ENCODE peak calls at places on chromosomes 12 and 14, in four cellular contexts. V is ovary, N is A549, C is HCT116. S is an unnamed sample.

GRCh38 chr14:79279645-79280399 is 931.5 kb downstream of the DIO2 start:
- DNase-seq in V (no peak), N (no peak), C (no peak), S (no peak)

GRCh38 chr12:49974231-49974675 is 1.5 kb downstream of the AQP6 start:
- DNase-seq in V (peak), N (peak), C (no peak), S (peak)

GRCh38 chr12:95237315-95237714 is 19.7 kb downstream of the VEZT start:
- DNase-seq in V (no peak), N (no peak), C (no peak), S (no peak)

GRCh38 chr14:96824283-96824682 is 27.1 kb downstream of the VRK1 start:
- DNase-seq in V (no peak), N (no peak), C (no peak), S (no peak)

GRCh38 chr12:58176296-58176869 is 235.0 kb downstream of the ATP23 start:
- DNase-seq in V (no peak), N (peak), C (peak), S (peak)

GRCh38 chr14:79074501-79074900 is 904.3 kb downstream of the NRXN3 start:
- DNase-seq in V (no peak), N (no peak), C (no peak), S (no peak)

GRCh38 chr12:98416845-98417244 is 98.5 kb upstream of the TMPO start:
- DNase-seq in V (no peak), N (peak), C (no peak), S (peak)

GRCh38 chr12:118189761-118190181 is 53.8 kb downstream of the PEBP1 start:
- DNase-seq in V (peak), N (no peak), C (no peak), S (no peak)

GRCh38 chr14:85852900-85853299 is 323.0 kb downstream of the FLRT2 start:
- DNase-seq in V (no peak), N (no peak), C (no peak), S (peak)

GRCh38 chr14:88352299-88353097 is 29.4 kb upstream of the KCNK10 start:
- DNase-seq in V (no peak), N (no peak), C (no peak), S (no peak)

GRCh38 chr12:56661560-56661959 is 15.8 kb upstream of the ATP5F1B start:
- DNase-seq in V (no peak), N (no peak), C (no peak), S (no peak)

GRCh38 chr12:115384391-115384790 is 700.4 kb upstream of the TBX3 start:
- DNase-seq in V (no peak), N (no peak), C (no peak), S (no peak)

GRCh38 chr14:36718216-36718615 is 56.6 kb downstream of the PAX9 start:
- DNase-seq in V (no peak), N (no peak), C (no peak), S (no peak)

GRCh38 chr14:68172664-68173063 is 353.1 kb downstream of the RAD51B start:
- DNase-seq in V (no peak), N (peak), C (peak), S (no peak)

GRCh38 chr12:31732926-31733548 is 4.2 kb upstream of the AMN1 start:
- DNase-seq in V (no peak), N (peak), C (peak), S (no peak)

GRCh38 chr12:8078400-8078799 is 3.7 kb upstream of the NECAP1 start:
- DNase-seq in V (peak), N (peak), C (peak), S (peak)

GRCh38 chr12:59388176-59388575 is 207.7 kb upstream of the SLC16A7 start:
- DNase-seq in V (no peak), N (no peak), C (no peak), S (no peak)

GRCh38 chr14:64495252-64495651 is 8.4 kb downstream of the ZBTB25 start:
- DNase-seq in V (no peak), N (no peak), C (no peak), S (no peak)

DNA sequence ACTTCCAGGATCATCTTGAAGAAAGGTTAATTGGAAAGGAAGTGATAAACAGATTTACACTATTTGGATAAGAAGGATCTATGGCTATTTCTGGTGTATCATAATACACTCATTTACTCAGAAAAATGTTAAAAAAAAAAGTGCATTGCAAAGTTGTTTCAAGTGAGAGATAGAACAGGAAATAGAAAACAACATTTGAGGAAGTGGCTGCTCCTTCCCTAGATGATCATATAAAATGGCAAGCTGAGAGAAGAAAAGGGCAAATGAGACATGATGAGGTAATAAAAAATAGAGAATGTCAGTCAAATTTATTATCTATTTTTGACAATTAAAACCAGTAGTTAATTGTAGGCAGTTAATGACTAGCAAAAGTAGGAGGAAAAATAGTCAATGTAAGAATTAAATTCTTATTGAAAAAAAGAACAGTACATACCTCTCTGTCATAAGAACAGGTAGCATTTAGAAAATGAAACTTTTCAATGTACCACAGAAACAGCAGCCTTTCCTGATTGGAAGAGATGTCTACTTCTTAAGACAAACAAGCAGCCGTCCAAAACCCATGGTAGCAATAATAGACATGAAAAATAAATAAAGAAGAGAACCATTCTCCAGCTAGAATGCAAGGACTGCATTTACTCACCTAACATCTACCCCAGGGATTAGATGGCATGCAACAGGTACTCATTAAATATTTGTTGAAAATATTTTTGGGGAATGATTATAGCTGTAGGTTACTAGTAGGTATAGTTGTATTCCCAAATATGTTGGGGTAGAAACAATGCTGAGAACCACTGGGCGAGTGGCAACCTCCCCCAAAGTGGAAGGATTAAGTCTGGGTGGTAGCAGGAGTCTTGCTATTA is 63.9 kb upstream of the GRIP1 start:
- DNase-seq in V (no peak), N (no peak), C (no peak), S (no peak)
- TF ChIP-seq POLR2A in V (no peak), N (no peak), C (no peak), S (no peak)

GRCh38 chr12:93892431-93893210 is 215.4 kb downstream of the CRADD start:
- DNase-seq in V (no peak), N (no peak), C (no peak), S (no peak)
- TF ChIP-seq POLR2A in V (no peak), N (no peak), C (no peak), S (no peak)

GRCh38 chr14:21510735-21511657 is at the start of gene METTL3:
- DNase-seq in V (peak), N (peak), C (peak), S (peak)
- TF ChIP-seq POLR2A in V (peak), N (peak), C (peak), S (peak)

GRCh38 chr14:56579345-56580316 is at the start of gene TMEM260:
- DNase-seq in V (peak), N (peak), C (peak), S (peak)
- TF ChIP-seq POLR2A in V (peak), N (peak), C (no peak), S (peak)

GRCh38 chr14:103110681-103111296 is 12.5 kb upstream of the TNFAIP2 start:
- DNase-seq in V (no peak), N (no peak), C (no peak), S (no peak)

GRCh38 chr14:103113303-103113702 is 10.0 kb upstream of the TNFAIP2 start:
- DNase-seq in V (no peak), N (no peak), C (no peak), S (no peak)

GRCh38 chr14:103111297-103111981 is 11.8 kb upstream of the TNFAIP2 start:
- DNase-seq in V (no peak), N (peak), C (no peak), S (no peak)

GRCh38 chr14:103113774-103114173 is 9.5 kb upstream of the TNFAIP2 start:
- DNase-seq in V (no peak), N (no peak), C (no peak), S (no peak)

DNA sequence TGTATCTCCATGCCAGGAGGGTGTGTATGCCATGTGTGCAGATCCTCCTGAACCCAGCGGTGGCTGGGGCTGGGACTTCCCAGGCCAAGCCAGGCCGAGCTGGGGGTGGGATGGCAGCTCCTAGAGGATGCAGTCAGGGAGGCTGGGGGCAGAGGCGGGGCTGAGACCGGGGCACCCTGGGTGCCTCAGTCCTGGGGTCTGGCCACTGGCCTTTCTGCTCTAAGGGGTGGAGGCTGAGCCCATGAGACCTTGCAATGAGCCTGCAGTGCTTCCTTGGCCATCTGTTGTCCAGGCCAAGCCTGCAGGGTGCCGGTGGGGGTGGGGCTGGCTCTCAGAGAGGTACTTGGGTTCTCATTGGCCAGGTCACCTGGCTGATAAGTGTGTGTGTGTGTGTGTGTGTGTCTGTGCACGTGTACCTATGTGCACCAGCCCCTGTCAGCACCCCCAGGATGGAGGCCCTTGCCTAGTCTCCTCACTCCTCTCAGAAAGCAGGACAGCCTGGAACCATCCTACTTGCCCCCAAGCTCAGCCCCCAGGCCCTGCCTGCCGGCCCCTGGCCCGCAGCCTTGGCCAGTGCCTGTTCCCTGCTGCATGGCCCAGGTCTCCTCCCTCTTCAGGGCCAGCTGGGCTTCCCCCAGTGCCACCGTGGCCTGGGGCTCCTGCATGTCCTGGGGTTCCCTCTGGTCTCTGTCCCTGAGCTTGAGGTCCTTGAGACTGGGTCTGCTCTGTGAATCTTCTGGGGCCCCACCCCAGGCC is 10.6 kb upstream of the TNFAIP2 start:
- DNase-seq in V (no peak), N (peak), C (no peak), S (no peak)
- TF ChIP-seq POLR2A in V (no peak), N (no peak), C (no peak), S (no peak)

GRCh38 chr12:14769837-14770494 is 33.3 kb downstream of the WBP11 start:
- DNase-seq in V (peak), N (peak), C (peak), S (peak)
- TF ChIP-seq POLR2A in V (peak), N (peak), C (peak), S (no peak)

GRCh38 chr12:121793836-121794531 is 496 bp upstream of the RHOF start:
- DNase-seq in V (peak), N (peak), C (peak), S (peak)

GRCh38 chr12:121792607-121793500 is 634 bp downstream of the RHOF start:
- DNase-seq in V (peak), N (no peak), C (no peak), S (peak)

GRCh38 chr12:121795029-121795977 is 1.8 kb upstream of the RHOF start:
- DNase-seq in V (peak), N (peak), C (peak), S (peak)

GRCh38 chr12:121793501-121793835 is at the start of gene RHOF:
- DNase-seq in V (peak), N (no peak), C (no peak), S (peak)

GRCh38 chr12:121794532-121795028 is 1.1 kb upstream of the RHOF start:
- DNase-seq in V (peak), N (no peak), C (no peak), S (no peak)
- TF ChIP-seq POLR2A in V (no peak), N (no peak), C (no peak), S (peak)

DNA sequence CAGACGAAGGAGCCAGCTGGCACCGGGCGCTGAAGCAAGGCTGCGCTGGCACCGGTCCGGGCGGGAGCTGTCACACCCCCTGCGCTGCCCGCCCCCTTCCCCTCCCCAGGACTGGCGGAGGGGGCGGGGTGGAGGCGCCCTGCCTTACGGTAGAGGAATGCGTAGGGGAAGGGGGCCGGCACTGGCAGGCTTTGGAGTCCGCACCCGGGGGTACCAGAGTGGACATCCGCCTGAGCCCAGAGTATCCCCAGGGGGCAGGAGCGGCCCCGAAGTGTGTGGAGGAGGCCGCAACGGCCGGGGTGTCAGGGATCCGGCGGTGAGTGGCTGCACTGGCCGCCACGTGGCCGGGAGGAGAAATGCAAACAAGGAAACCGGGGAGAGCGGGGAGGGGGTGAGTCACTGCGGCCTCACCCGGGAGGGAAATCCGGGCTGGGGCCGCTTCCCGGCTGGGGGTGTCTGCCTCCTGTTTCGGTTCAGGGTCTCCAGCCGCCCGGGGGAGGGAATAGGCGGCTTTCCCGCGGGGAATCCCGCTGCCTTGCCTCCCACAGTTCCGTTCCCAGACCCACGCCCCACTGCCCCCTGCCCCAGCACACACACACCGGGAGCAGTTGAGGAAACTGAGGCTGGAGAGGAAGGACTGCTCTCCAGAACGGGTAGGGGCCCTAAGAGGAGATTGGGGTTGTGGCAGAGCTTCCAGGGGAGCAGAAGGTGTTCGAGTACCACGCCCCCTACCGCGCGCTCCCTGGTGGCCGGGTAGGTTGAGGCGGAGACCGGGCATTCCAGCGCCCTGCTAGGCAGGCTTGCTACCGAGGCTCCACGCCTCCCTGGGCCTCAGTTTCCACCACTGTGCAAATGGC is at the start of gene RAPGEF3:
- DNase-seq in V (peak), N (peak), C (no peak), S (peak)
- TF ChIP-seq POLR2A in V (peak), N (peak), C (no peak), S (no peak)

DNA sequence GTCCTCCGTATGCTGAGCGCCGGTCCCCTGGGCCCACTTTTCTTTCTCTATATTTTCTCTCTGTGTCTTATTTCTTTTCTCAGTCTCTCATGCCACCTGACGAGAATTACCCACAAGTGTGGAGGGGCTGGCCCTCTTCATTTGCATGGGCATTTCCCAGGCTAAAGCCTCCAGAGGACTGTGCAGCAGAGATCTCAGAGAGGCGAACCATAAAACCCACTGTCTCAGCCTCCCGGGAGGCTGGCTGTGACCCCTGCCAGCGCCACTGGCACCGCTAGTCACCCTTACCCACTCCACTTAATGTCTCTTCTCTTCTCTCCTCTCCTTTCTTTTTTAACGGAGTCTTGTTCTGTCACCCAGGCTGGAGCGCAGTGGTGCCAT is 7.1 kb upstream of the SERPINA9 start:
- DNase-seq in V (no peak), N (no peak), C (no peak), S (no peak)
- TF ChIP-seq POLR2A in V (no peak), N (no peak), C (no peak), S (no peak)

S was measured in erythroblast.